ENCODE peak calls at places on chromosomes 1 and 21, in six cellular contexts. J is CD8-positive, alpha-beta T cell; A is GM10248; T is transverse colon; P is breast epithelium; S is progenitor cell of endocrine pancreas. M is an unnamed sample.
A peak's percentile ranks its signal among the peaks of the same experiment; 100 is the strongest.

GRCh38 chr1:157697781-157698569 is 2.6 kb downstream of the FCRL3 start:
- DNase-seq in J (no peak), T (no peak), A (no peak), P (no peak), S (no peak), M (no peak)

GRCh38 chr1:195851804-195852203 is 756.4 kb downstream of the KCNT2 start:
- DNase-seq in T (no peak), A (no peak), S (no peak), P (no peak), J (no peak), M (no peak)

GRCh38 chr1:161987872-161988271 is 35.8 kb downstream of the OLFML2B start:
- DNase-seq in S (no peak), P (no peak), A (no peak), T (peak; percentile 14), J (no peak), M (no peak)

GRCh38 chr21:43323244-43324005 is 103.5 kb downstream of the SIK1 start:
- DNase-seq in P (peak; percentile 75), J (no peak), A (no peak), S (no peak), T (no peak), M (no peak)

GRCh38 chr1:36612881-36613280 is 130.2 kb upstream of the CSF3R start:
- DNase-seq in J (no peak), S (no peak), A (no peak), P (no peak), T (no peak), M (no peak)

GRCh38 chr1:118104956-118105355 is 80.1 kb downstream of the SPAG17 start:
- DNase-seq in J (no peak), S (no peak), A (no peak), T (no peak), P (no peak), M (no peak)

GRCh38 chr1:151362308-151363155 is 10.0 kb downstream of the SELENBP1 start:
- DNase-seq in S (no peak), T (no peak), J (no peak), P (no peak), A (no peak), M (no peak)

GRCh38 chr1:159408862-159409400 is 23.1 kb upstream of the OR10J4 start:
- DNase-seq in S (no peak), P (no peak), J (no peak), A (no peak), T (no peak), M (no peak)

GRCh38 chr1:168876830-168877229 is 147.8 kb upstream of the DPT start:
- DNase-seq in P (no peak), J (no peak), T (no peak), A (no peak), S (no peak), M (no peak)

GRCh38 chr1:183180634-183181056 is 5.4 kb upstream of the LAMC2 start:
- DNase-seq in J (no peak), T (peak; percentile 18), A (peak; percentile 51), S (no peak), P (peak; percentile 68), M (peak; percentile 70)

GRCh38 chr1:116666747-116667576 is 571 bp downstream of the IGSF3 start:
- DNase-seq in J (no peak), A (peak; percentile 35), S (peak; percentile 36), P (no peak), T (no peak), M (peak; percentile 60)

GRCh38 chr1:98355656-98356384 is 305.7 kb upstream of the SNX7 start:
- DNase-seq in P (no peak), J (no peak), A (no peak), T (no peak), S (no peak), M (no peak)

GRCh38 chr1:40958210-40958609 is 21.3 kb upstream of the CTPS1 start:
- DNase-seq in P (no peak), T (no peak), S (no peak), A (no peak), J (no peak), M (no peak)

GRCh38 chr1:18192182-18192581 is 84.6 kb downstream of the IGSF21 start:
- DNase-seq in S (no peak), P (no peak), A (no peak), T (no peak), J (no peak), M (no peak)

GRCh38 chr1:1460540-1461130 is 10.9 kb upstream of the ATAD3B start:
- DNase-seq in S (no peak), J (no peak), T (no peak), P (no peak), A (no peak), M (no peak)

GRCh38 chr1:1463312-1463711 is 8.3 kb upstream of the ATAD3B start:
- DNase-seq in S (no peak), A (no peak), J (no peak), T (no peak), P (no peak), M (no peak)

GRCh38 chr1:1462318-1462966 is 9.1 kb upstream of the ATAD3B start:
- DNase-seq in S (no peak), J (no peak), T (peak; percentile 51), A (peak; percentile 31), P (peak; percentile 57), M (peak; percentile 49)

DNA sequence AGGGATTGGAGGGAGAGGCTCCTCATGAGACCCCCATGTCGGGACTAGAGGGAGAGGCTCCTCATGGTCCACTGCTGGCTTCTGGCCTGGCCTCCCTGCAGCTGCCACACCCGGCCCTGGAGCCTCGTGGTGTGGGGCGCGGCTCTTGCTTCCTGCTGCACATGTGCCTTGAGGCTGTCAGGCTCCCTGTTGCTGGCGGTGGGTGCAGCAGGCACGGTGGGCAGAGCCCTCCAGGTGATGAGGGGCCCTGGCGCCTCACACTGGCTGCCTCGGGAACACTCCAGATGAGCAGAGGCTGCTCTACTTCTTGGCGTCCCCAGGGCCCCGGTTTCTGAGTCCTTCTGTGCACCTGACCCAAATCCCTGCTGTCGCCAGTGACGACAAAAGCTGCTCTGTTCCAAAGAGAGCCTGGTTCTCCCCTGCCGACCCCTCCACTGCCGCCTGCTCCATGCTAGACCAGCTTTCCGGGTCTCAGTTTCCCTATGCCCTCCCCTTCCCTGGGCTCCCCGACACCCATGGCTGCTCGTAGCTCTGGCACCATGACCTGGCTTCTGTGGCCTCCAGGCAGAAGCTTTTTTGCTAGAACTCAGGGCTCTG is 9.7 kb upstream of the ATAD3B start:
- DNase-seq in P (no peak), T (peak; percentile 53), A (no peak), J (no peak), S (no peak), M (no peak)
- TF ChIP-seq CTCF in P (no peak), T (no peak), A (no peak), J (no peak), S (no peak), M (no peak)

DNA sequence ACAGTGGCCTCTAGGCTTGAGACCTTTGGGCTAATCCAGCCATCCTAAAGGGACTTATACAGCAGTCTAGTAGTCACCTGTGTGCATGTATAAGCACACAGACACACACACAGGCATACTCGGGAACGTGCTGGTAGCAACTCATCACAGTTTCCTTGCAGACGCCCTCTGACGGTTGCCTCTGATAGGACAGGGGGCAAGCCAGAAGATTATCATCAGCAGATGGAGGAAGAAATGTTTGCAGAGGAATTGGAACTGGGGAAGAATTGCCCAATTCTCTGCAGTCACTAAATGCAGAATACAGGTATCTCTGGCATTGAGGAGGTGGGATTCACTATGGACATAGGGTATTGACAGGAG is 222.2 kb downstream of the C1orf94 start:
- DNase-seq in S (no peak), A (no peak), T (no peak), J (no peak), P (no peak), M (no peak)
- TF ChIP-seq CTCF in S (peak; percentile 37), A (no peak), T (no peak), J (no peak), P (no peak), M (no peak)

GRCh38 chr1:42403880-42404400 is 23.3 kb downstream of the RIMKLA start:
- DNase-seq in A (no peak), S (no peak), P (no peak), T (no peak), J (no peak), M (no peak)
- TF ChIP-seq CTCF in A (no peak), S (no peak), P (no peak), T (peak; percentile 20), J (no peak), M (no peak)

GRCh38 chr1:221983444-221983843 is 241.6 kb upstream of the DUSP10 start:
- DNase-seq in P (no peak), A (no peak), S (no peak), T (no peak), J (no peak), M (no peak)

GRCh38 chr1:221979461-221980032 is 237.7 kb upstream of the DUSP10 start:
- DNase-seq in J (no peak), S (no peak), P (no peak), T (no peak), A (no peak), M (no peak)
- TF ChIP-seq CTCF in J (no peak), S (peak; percentile 49), P (no peak), T (no peak), A (peak; percentile 8), M (no peak)